ENCODE peak calls at places on chromosomes 16 and 17, in nine cellular contexts. O is hepatic stellate cell; T is GM13976; E is heart left ventricle; D is DMS79 treated with DMSO at 0.1 percent for 48 hours; C is NCI-H774; F is stimulated activated CD4-positive, alpha-beta T cell treated with anti-CD3 and anti-CD28 coated beads, Interleukin-2, amount 100 ng/mL, for 4 hours; G is adrenal gland; J is GF-D8. L is an unnamed sample.

GRCh38 chr16:10852948-10853347 is 24.1 kb upstream of the CIITA start:
- DNase-seq in E (no peak), T (no peak), G (no peak), F (no peak), C (no peak), J (no peak), D (no peak), O (no peak), L (no peak)

GRCh38 chr17:47999612-48000011 is 28.7 kb downstream of the CDK5RAP3 start:
- DNase-seq in J (no peak), D (no peak), G (no peak), O (no peak), E (no peak), T (no peak), F (no peak), C (no peak), L (peak; percentile 21)

GRCh38 chr17:14409292-14409691 is 108.4 kb downstream of the HS3ST3B1 start:
- DNase-seq in D (no peak), O (no peak), C (no peak), G (no peak), F (no peak), J (no peak), T (no peak), E (no peak), L (no peak)

GRCh38 chr17:78427140-78427539 is 48.7 kb downstream of the PGS1 start:
- DNase-seq in G (no peak), E (no peak), C (no peak), F (no peak), D (no peak), T (no peak), O (no peak), J (no peak), L (no peak)

GRCh38 chr17:76650505-76650904 is 6.9 kb upstream of the ST6GALNAC1 start:
- DNase-seq in J (no peak), T (no peak), C (no peak), O (no peak), G (no peak), F (no peak), E (no peak), D (no peak), L (no peak)

GRCh38 chr17:45739786-45740185 is 44.3 kb upstream of the CRHR1 start:
- DNase-seq in E (no peak), F (no peak), G (no peak), D (peak; percentile 76), C (no peak), J (no peak), T (no peak), O (no peak), L (no peak)

GRCh38 chr17:32523827-32524552 is 37.2 kb downstream of the CDK5R1 start:
- DNase-seq in T (peak; percentile 72), D (no peak), E (no peak), J (no peak), G (no peak), F (no peak), C (no peak), O (no peak), L (no peak)

GRCh38 chr17:17356931-17357270 is 53.7 kb downstream of the NT5M start:
- DNase-seq in E (no peak), C (no peak), J (no peak), D (no peak), O (no peak), G (no peak), T (no peak), F (no peak), L (no peak)